ENCODE peak calls at places on chromosome 21, in four cellular contexts. E is activated T-helper 1 cell treated with Interleukin-2 at 50 U/mL for 16 hours, K is MG63, B is fibroblast of the conjunctiva. L is an unnamed sample.

GRCh38 chr21:28442624-28443023 is 550.1 kb downstream of the LTN1 start:
- DNase-seq in E (no peak), K (no peak), B (peak; percentile 92), L (no peak)

GRCh38 chr21:42056468-42056867 is 14.6 kb upstream of the UMODL1 start:
- DNase-seq in E (no peak), K (no peak), B (no peak), L (no peak)

GRCh38 chr21:43345746-43346409 is 81.1 kb downstream of the SIK1 start:
- DNase-seq in E (no peak), K (peak; percentile 65), B (peak; percentile 36), L (no peak)

GRCh38 chr21:14869984-14870840 is 194.6 kb downstream of the NRIP1 start:
- DNase-seq in E (no peak), K (no peak), B (no peak), L (no peak)

GRCh38 chr21:17554619-17555472 is 42.0 kb downstream of the CXADR start:
- DNase-seq in E (no peak), K (no peak), B (no peak), L (no peak)

GRCh38 chr21:28781602-28782274 is 210.9 kb downstream of the LTN1 start:
- DNase-seq in E (no peak), K (no peak), B (no peak), L (no peak)

GRCh38 chr21:45019887-45020537 is 54.4 kb upstream of the ADARB1 start:
- DNase-seq in E (no peak), K (no peak), B (no peak), L (no peak)

GRCh38 chr21:31526040-31526439 is 133.5 kb upstream of the SOD1 start:
- DNase-seq in E (no peak), K (peak; percentile 70), B (no peak), L (peak; percentile 82)

GRCh38 chr21:26099610-26100219 is 70.9 kb downstream of the APP start:
- DNase-seq in E (no peak), K (peak; percentile 11), B (peak; percentile 83), L (no peak)

GRCh38 chr21:35254006-35254751 is 205.1 kb upstream of the RUNX1 start:
- DNase-seq in E (no peak), K (no peak), B (peak; percentile 53), L (no peak)

GRCh38 chr21:41564871-41565281 is 56.9 kb upstream of the TMPRSS2 start:
- DNase-seq in E (no peak), K (no peak), B (peak; percentile 20), L (no peak)

GRCh38 chr21:17819878-17820232 is 699 bp upstream of the C21orf91 start:
- DNase-seq in E (no peak), K (no peak), B (no peak), L (no peak)

GRCh38 chr21:32878654-32879053 is 107.1 kb upstream of the PAXBP1 start:
- DNase-seq in E (no peak), K (no peak), B (no peak), L (no peak)